ENCODE peak calls at places on chromosomes 2 and 18, in seven cellular contexts. R is right cardiac atrium; J is colonic mucosa; F is Panc1; N is CD8-positive, alpha-beta T cell; V is heart right ventricle; M is sigmoid colon. S is an unnamed sample.

GRCh38 chr2:43676322-43677050 is at the start of gene C1GALT1C1L:
- DNase-seq in J (peak; percentile 49), N (peak; percentile 5), V (peak; percentile 71), M (peak; percentile 92), F (peak; percentile 4), R (peak; percentile 72), S (peak; percentile 60)

GRCh38 chr2:230473378-230473777 is 57.4 kb downstream of the SP100 start:
- DNase-seq in F (no peak), M (no peak), R (no peak), V (no peak), N (no peak), J (no peak), S (peak; percentile 46)

GRCh38 chr2:241073166-241074064 is 28.7 kb downstream of the MTERF4 start:
- DNase-seq in N (no peak), M (peak; percentile 43), V (no peak), F (no peak), R (no peak), J (no peak), S (no peak)

GRCh38 chr2:209638346-209638745 is 133.3 kb upstream of the UNC80 start:
- DNase-seq in J (no peak), M (no peak), R (no peak), F (peak; percentile 17), N (no peak), V (no peak), S (no peak)

GRCh38 chr2:216568563-216568962 is 64.7 kb upstream of the IGFBP2 start:
- DNase-seq in J (no peak), F (no peak), V (no peak), M (no peak), N (no peak), R (no peak), S (no peak)

GRCh38 chr2:216149741-216150140 is 40.6 kb downstream of the XRCC5 start:
- DNase-seq in F (no peak), R (no peak), N (no peak), M (no peak), V (no peak), J (no peak), S (no peak)

GRCh38 chr2:219551412-219551811 is 7.6 kb downstream of the TMEM198 start:
- DNase-seq in V (no peak), R (no peak), J (no peak), F (no peak), N (no peak), M (no peak), S (no peak)

GRCh38 chr18:27750014-27750413 is 426.9 kb downstream of the CDH2 start:
- DNase-seq in N (no peak), V (no peak), M (no peak), R (peak; percentile 16), J (peak; percentile 17), F (no peak), S (no peak)

GRCh38 chr2:123993728-123994323 is 31.3 kb upstream of the CNTNAP5 start:
- DNase-seq in F (peak; percentile 17), J (peak; percentile 38), V (no peak), N (no peak), R (peak; percentile 14), M (peak; percentile 64), S (peak; percentile 61)

GRCh38 chr2:152510636-152511035 is 175.7 kb downstream of the FMNL2 start:
- DNase-seq in V (no peak), M (no peak), N (no peak), J (no peak), R (no peak), F (no peak), S (no peak)

GRCh38 chr18:34352385-34353163 is 127.9 kb upstream of the NOL4 start:
- DNase-seq in M (no peak), R (no peak), F (no peak), N (no peak), J (no peak), V (no peak), S (no peak)

GRCh38 chr2:72116081-72116533 is 31.6 kb downstream of the CYP26B1 start:
- DNase-seq in J (peak; percentile 9), F (no peak), V (no peak), N (no peak), R (no peak), M (peak; percentile 49), S (no peak)

GRCh38 chr2:101883860-101884259 is 107.9 kb upstream of the IL1R2 start:
- DNase-seq in J (peak; percentile 50), N (no peak), V (no peak), R (no peak), F (no peak), M (no peak), S (no peak)

GRCh38 chr2:217804786-217805678 is 197.8 kb downstream of the TNS1 start:
- DNase-seq in F (no peak), R (no peak), N (no peak), V (no peak), J (no peak), M (peak; percentile 62), S (peak; percentile 37)
- H3K4me3 ChIP-seq in F (no peak overlapping the region), R (no peak overlapping the region), N (no peak overlapping the region), V (no peak overlapping the region), J (no peak overlapping the region), M (no peak overlapping the region), S (no peak overlapping the region)

DNA sequence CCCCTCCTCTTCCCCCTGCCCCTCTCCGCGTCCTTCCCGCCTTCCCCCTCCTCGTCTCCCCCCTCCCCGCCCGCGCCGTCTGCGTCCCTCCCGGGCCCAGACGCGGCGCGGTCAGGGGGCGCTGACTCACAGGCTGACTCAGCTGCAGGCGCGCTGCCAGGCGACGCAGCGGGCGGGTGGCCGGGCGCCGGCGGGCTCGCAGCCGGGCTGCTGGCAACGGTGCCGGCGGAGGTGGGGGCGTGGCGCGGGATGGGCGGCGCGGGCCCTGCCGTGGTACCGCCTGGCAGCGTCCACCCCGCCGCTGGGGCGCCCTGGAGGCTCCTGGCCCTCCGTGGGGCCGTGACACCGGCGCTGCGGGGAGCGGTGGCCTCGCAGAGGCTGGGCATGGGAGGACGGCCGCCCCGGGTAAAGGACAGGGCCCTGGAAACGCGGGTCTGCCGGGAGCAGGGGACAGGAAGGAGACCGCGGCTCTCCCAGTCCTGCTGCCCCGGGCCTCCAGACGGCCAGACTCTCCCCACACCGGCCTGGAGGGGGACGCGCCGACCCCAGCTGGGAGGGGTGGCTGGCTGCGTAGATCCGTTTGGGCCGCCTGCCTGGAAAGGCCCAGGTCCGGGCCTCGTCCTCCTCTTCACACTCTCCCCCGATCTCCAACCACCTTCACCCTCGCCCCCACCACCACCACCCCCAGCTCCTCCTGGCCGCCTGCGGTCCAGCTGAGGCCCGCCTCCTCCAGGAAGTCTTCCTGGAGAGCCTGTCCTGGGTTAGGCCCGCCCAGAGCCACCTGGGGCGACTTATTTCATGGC is 10.0 kb upstream of the PROC start:
- DNase-seq in J (peak; percentile 92), V (peak; percentile 94), R (peak; percentile 92), M (peak; percentile 96), F (no peak), N (peak; percentile 83), S (peak; percentile 96)
- H3K4me3 ChIP-seq in J (peak overlapping the region; percentile 54), V (peak overlapping the region; percentile 65), R (peak overlapping the region; percentile 41), M (peak overlapping the region; percentile 63), F (peak overlapping the region; percentile 36), N (peak overlapping the region; percentile 16), S (peak overlapping the region; percentile 47)

GRCh38 chr2:174800436-174801195 is 36.3 kb upstream of the CHRNA1 start:
- DNase-seq in N (no peak), R (no peak), V (no peak), F (no peak), J (no peak), M (no peak), S (no peak)
- H3K4me3 ChIP-seq in N (no peak overlapping the region), R (no peak overlapping the region), V (no peak overlapping the region), F (no peak overlapping the region), J (no peak overlapping the region), M (no peak overlapping the region), S (no peak overlapping the region)

GRCh38 chr2:29056452-29056851 is 17.9 kb downstream of the PCARE start:
- DNase-seq in R (no peak), V (no peak), M (peak; percentile 20), J (no peak), F (no peak), N (no peak), S (no peak)
- H3K4me3 ChIP-seq in R (no peak overlapping the region), V (no peak overlapping the region), M (no peak overlapping the region), J (no peak overlapping the region), F (no peak overlapping the region), N (no peak overlapping the region), S (no peak overlapping the region)

DNA sequence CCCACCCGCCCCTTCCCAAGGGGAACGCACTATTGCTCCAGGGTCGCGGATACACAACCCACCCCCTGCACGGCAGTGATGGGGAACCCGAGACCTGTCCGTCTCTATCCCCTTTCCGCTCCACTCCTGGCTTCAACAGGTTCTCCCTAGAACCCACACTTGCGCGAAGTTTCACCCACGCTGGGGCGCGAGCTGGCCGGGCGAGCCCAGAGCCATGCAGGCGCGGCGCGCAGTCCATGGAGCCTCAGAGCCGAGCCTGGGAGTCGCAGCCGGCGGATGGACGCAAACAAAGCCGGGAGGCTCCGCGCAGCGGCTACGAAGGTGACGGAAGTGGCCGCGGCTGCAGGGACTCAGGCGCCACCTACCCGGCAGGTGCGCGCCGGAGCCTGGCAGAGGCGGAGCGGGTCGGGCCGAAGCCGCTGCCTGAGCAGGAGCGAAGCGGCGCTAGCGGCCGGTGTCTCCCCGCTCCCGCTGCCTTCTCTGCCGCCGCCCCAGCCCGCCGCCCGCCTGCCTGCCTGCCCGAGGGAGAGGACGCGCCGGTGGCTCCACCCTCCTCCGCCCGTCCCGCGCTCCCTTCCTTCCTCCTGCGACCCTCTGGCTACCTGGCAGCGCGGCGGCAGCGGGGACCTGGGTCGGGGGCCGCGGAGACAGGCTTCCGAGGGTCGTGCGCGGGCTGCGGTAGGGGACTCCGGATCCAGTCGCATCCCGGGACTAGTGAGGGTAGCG is 14.0 kb downstream of the ALPG start:
- DNase-seq in R (no peak), F (no peak), M (no peak), N (peak; percentile 4), J (peak; percentile 59), V (no peak), S (no peak)
- H3K4me3 ChIP-seq in R (peak overlapping the region; percentile 3), F (peak overlapping the region; percentile 43), M (no peak overlapping the region), N (peak overlapping the region; percentile 49), J (peak overlapping the region; percentile 27), V (peak overlapping the region; percentile 27), S (peak overlapping the region; percentile 23)

S was measured in Peyer's patch.